ENCODE peak calls at places on chromosomes 13 and 19, in nine cellular contexts. One of them, this sample, is unnamed.

GRCh38 chr19:18086590-18087138 is at the start of gene IL12RB1:
- DNase-seq in activated CD4-positive, alpha-beta T cell treated with anti-CD3 and anti-CD28 coated beads for 48 hours: peak; percentile 73
- DNase-seq in GM03348: no peak
- DNase-seq in SJSA1: no peak
- DNase-seq in AML-193: no peak
- DNase-seq in NCI-H1417 treated with DMSO at 0.1 percent for 48 hours: no peak
- DNase-seq in cardiac fibroblast: no peak
- DNase-seq in DMS53: peak; percentile 37
- DNase-seq in Right ventricle myocardium superior: no peak
- DNase-seq in this sample: no peak

GRCh38 chr13:40480012-40480914 is 186.2 kb downstream of the FOXO1 start:
- DNase-seq in AML-193: no peak
- DNase-seq in Right ventricle myocardium superior: no peak
- DNase-seq in activated CD4-positive, alpha-beta T cell treated with anti-CD3 and anti-CD28 coated beads for 48 hours: no peak
- DNase-seq in GM03348: no peak
- DNase-seq in cardiac fibroblast: no peak
- DNase-seq in SJSA1: no peak
- DNase-seq in DMS53: no peak
- DNase-seq in NCI-H1417 treated with DMSO at 0.1 percent for 48 hours: no peak
- DNase-seq in this sample: no peak

GRCh38 chr13:95492044-95492801 is 60.3 kb upstream of the CLDN10 start:
- DNase-seq in DMS53: no peak
- DNase-seq in GM03348: no peak
- DNase-seq in NCI-H1417 treated with DMSO at 0.1 percent for 48 hours: no peak
- DNase-seq in cardiac fibroblast: no peak
- DNase-seq in AML-193: no peak
- DNase-seq in activated CD4-positive, alpha-beta T cell treated with anti-CD3 and anti-CD28 coated beads for 48 hours: no peak
- DNase-seq in SJSA1: no peak
- DNase-seq in Right ventricle myocardium superior: no peak
- DNase-seq in this sample: no peak

GRCh38 chr13:54484166-54484565 is 1455.6 kb downstream of the OLFM4 start:
- DNase-seq in NCI-H1417 treated with DMSO at 0.1 percent for 48 hours: no peak
- DNase-seq in DMS53: no peak
- DNase-seq in cardiac fibroblast: no peak
- DNase-seq in SJSA1: no peak
- DNase-seq in activated CD4-positive, alpha-beta T cell treated with anti-CD3 and anti-CD28 coated beads for 48 hours: no peak
- DNase-seq in AML-193: no peak
- DNase-seq in Right ventricle myocardium superior: no peak
- DNase-seq in GM03348: no peak
- DNase-seq in this sample: no peak

GRCh38 chr13:51280379-51280940 is 58.3 kb downstream of the FAM124A start:
- DNase-seq in SJSA1: no peak
- DNase-seq in Right ventricle myocardium superior: no peak
- DNase-seq in cardiac fibroblast: no peak
- DNase-seq in AML-193: no peak
- DNase-seq in NCI-H1417 treated with DMSO at 0.1 percent for 48 hours: no peak
- DNase-seq in DMS53: no peak
- DNase-seq in activated CD4-positive, alpha-beta T cell treated with anti-CD3 and anti-CD28 coated beads for 48 hours: no peak
- DNase-seq in GM03348: no peak
- DNase-seq in this sample: no peak

GRCh38 chr13:102212729-102213128 is 189.1 kb downstream of the FGF14 start:
- DNase-seq in GM03348: no peak
- DNase-seq in DMS53: no peak
- DNase-seq in AML-193: no peak
- DNase-seq in Right ventricle myocardium superior: no peak
- DNase-seq in cardiac fibroblast: no peak
- DNase-seq in SJSA1: no peak
- DNase-seq in NCI-H1417 treated with DMSO at 0.1 percent for 48 hours: no peak
- DNase-seq in activated CD4-positive, alpha-beta T cell treated with anti-CD3 and anti-CD28 coated beads for 48 hours: no peak
- DNase-seq in this sample: no peak

GRCh38 chr13:73274147-73274546 is 215.3 kb downstream of the KLF5 start:
- DNase-seq in Right ventricle myocardium superior: no peak
- DNase-seq in AML-193: no peak
- DNase-seq in activated CD4-positive, alpha-beta T cell treated with anti-CD3 and anti-CD28 coated beads for 48 hours: no peak
- DNase-seq in GM03348: peak; percentile 34
- DNase-seq in cardiac fibroblast: no peak
- DNase-seq in NCI-H1417 treated with DMSO at 0.1 percent for 48 hours: no peak
- DNase-seq in DMS53: no peak
- DNase-seq in SJSA1: no peak
- DNase-seq in this sample: peak; percentile 45

GRCh38 chr19:18879579-18880373 is 16.2 kb downstream of the CERS1 start:
- DNase-seq in DMS53: peak; percentile 74
- DNase-seq in SJSA1: no peak
- DNase-seq in AML-193: no peak
- DNase-seq in activated CD4-positive, alpha-beta T cell treated with anti-CD3 and anti-CD28 coated beads for 48 hours: peak; percentile 64
- DNase-seq in cardiac fibroblast: peak; percentile 16
- DNase-seq in NCI-H1417 treated with DMSO at 0.1 percent for 48 hours: no peak
- DNase-seq in GM03348: peak; percentile 50
- DNase-seq in Right ventricle myocardium superior: no peak
- DNase-seq in this sample: no peak

GRCh38 chr13:113152894-113153809 is 5.3 kb upstream of the PROZ start:
- DNase-seq in DMS53: peak; percentile 54
- DNase-seq in AML-193: peak; percentile 62
- DNase-seq in Right ventricle myocardium superior: peak; percentile 77
- DNase-seq in cardiac fibroblast: peak; percentile 41
- DNase-seq in activated CD4-positive, alpha-beta T cell treated with anti-CD3 and anti-CD28 coated beads for 48 hours: peak; percentile 18
- DNase-seq in NCI-H1417 treated with DMSO at 0.1 percent for 48 hours: no peak
- DNase-seq in SJSA1: no peak
- DNase-seq in GM03348: peak; percentile 57
- DNase-seq in this sample: no peak

GRCh38 chr13:24203726-24204295 is 43.3 kb downstream of the SPATA13 start:
- DNase-seq in AML-193: peak; percentile 63
- DNase-seq in activated CD4-positive, alpha-beta T cell treated with anti-CD3 and anti-CD28 coated beads for 48 hours: no peak
- DNase-seq in DMS53: peak; percentile 52
- DNase-seq in Right ventricle myocardium superior: no peak
- DNase-seq in NCI-H1417 treated with DMSO at 0.1 percent for 48 hours: no peak
- DNase-seq in SJSA1: no peak
- DNase-seq in cardiac fibroblast: no peak
- DNase-seq in GM03348: no peak
- DNase-seq in this sample: no peak

GRCh38 chr13:75180805-75181455 is 301.0 kb downstream of the TBC1D4 start:
- DNase-seq in DMS53: no peak
- DNase-seq in NCI-H1417 treated with DMSO at 0.1 percent for 48 hours: no peak
- DNase-seq in AML-193: no peak
- DNase-seq in GM03348: peak; percentile 32
- DNase-seq in SJSA1: no peak
- DNase-seq in Right ventricle myocardium superior: no peak
- DNase-seq in cardiac fibroblast: peak; percentile 38
- DNase-seq in activated CD4-positive, alpha-beta T cell treated with anti-CD3 and anti-CD28 coated beads for 48 hours: no peak
- DNase-seq in this sample: peak; percentile 28

GRCh38 chr13:19057588-19058340 is 123.9 kb downstream of the TUBA3C start:
- DNase-seq in GM03348: no peak
- DNase-seq in DMS53: no peak
- DNase-seq in NCI-H1417 treated with DMSO at 0.1 percent for 48 hours: no peak
- DNase-seq in Right ventricle myocardium superior: no peak
- DNase-seq in activated CD4-positive, alpha-beta T cell treated with anti-CD3 and anti-CD28 coated beads for 48 hours: no peak
- DNase-seq in SJSA1: no peak
- DNase-seq in AML-193: no peak
- DNase-seq in cardiac fibroblast: no peak
- DNase-seq in this sample: no peak

GRCh38 chr19:6362024-6362344 is 653 bp downstream of the CLPP start:
- DNase-seq in GM03348: peak; percentile 30
- DNase-seq in Right ventricle myocardium superior: no peak
- DNase-seq in cardiac fibroblast: peak; percentile 16
- DNase-seq in SJSA1: no peak
- DNase-seq in DMS53: peak; percentile 41
- DNase-seq in AML-193: no peak
- DNase-seq in activated CD4-positive, alpha-beta T cell treated with anti-CD3 and anti-CD28 coated beads for 48 hours: no peak
- DNase-seq in NCI-H1417 treated with DMSO at 0.1 percent for 48 hours: no peak
- DNase-seq in this sample: no peak

GRCh38 chr19:16091546-16092475 is 15.5 kb downstream of the TPM4 start:
- DNase-seq in GM03348: no peak
- DNase-seq in cardiac fibroblast: no peak
- DNase-seq in SJSA1: no peak
- DNase-seq in NCI-H1417 treated with DMSO at 0.1 percent for 48 hours: no peak
- DNase-seq in DMS53: no peak
- DNase-seq in Right ventricle myocardium superior: no peak
- DNase-seq in AML-193: no peak
- DNase-seq in activated CD4-positive, alpha-beta T cell treated with anti-CD3 and anti-CD28 coated beads for 48 hours: no peak
- DNase-seq in this sample: no peak

GRCh38 chr19:574658-575526 is 2.5 kb downstream of the BSG start:
- DNase-seq in NCI-H1417 treated with DMSO at 0.1 percent for 48 hours: no peak
- DNase-seq in SJSA1: no peak
- DNase-seq in AML-193: peak; percentile 32
- DNase-seq in Right ventricle myocardium superior: peak; percentile 79
- DNase-seq in activated CD4-positive, alpha-beta T cell treated with anti-CD3 and anti-CD28 coated beads for 48 hours: no peak
- DNase-seq in cardiac fibroblast: peak; percentile 65
- DNase-seq in DMS53: no peak
- DNase-seq in GM03348: peak; percentile 47
- DNase-seq in this sample: peak; percentile 54

GRCh38 chr19:17881701-17882100 is 10.0 kb downstream of the SLC5A5 start:
- DNase-seq in Right ventricle myocardium superior: no peak
- DNase-seq in GM03348: no peak
- DNase-seq in SJSA1: no peak
- DNase-seq in AML-193: no peak
- DNase-seq in cardiac fibroblast: no peak
- DNase-seq in activated CD4-positive, alpha-beta T cell treated with anti-CD3 and anti-CD28 coated beads for 48 hours: no peak
- DNase-seq in NCI-H1417 treated with DMSO at 0.1 percent for 48 hours: no peak
- DNase-seq in DMS53: no peak
- DNase-seq in this sample: no peak

GRCh38 chr13:36006347-36006746 is 124.8 kb downstream of the DCLK1 start:
- DNase-seq in cardiac fibroblast: no peak
- DNase-seq in AML-193: no peak
- DNase-seq in NCI-H1417 treated with DMSO at 0.1 percent for 48 hours: no peak
- DNase-seq in activated CD4-positive, alpha-beta T cell treated with anti-CD3 and anti-CD28 coated beads for 48 hours: no peak
- DNase-seq in SJSA1: no peak
- DNase-seq in DMS53: peak; percentile 56
- DNase-seq in Right ventricle myocardium superior: no peak
- DNase-seq in GM03348: no peak
- DNase-seq in this sample: peak; percentile 52

GRCh38 chr19:2495651-2496316 is 19.9 kb downstream of the GADD45B start:
- DNase-seq in cardiac fibroblast: peak; percentile 71
- DNase-seq in NCI-H1417 treated with DMSO at 0.1 percent for 48 hours: no peak
- DNase-seq in activated CD4-positive, alpha-beta T cell treated with anti-CD3 and anti-CD28 coated beads for 48 hours: no peak
- DNase-seq in SJSA1: peak; percentile 66
- DNase-seq in AML-193: no peak
- DNase-seq in GM03348: peak; percentile 54
- DNase-seq in Right ventricle myocardium superior: peak; percentile 65
- DNase-seq in DMS53: no peak
- DNase-seq in this sample: peak; percentile 55

GRCh38 chr19:4609878-4610511 is 29.3 kb upstream of the TNFAIP8L1 start:
- DNase-seq in GM03348: no peak
- DNase-seq in NCI-H1417 treated with DMSO at 0.1 percent for 48 hours: no peak
- DNase-seq in cardiac fibroblast: no peak
- DNase-seq in Right ventricle myocardium superior: peak; percentile 74
- DNase-seq in DMS53: peak; percentile 48
- DNase-seq in activated CD4-positive, alpha-beta T cell treated with anti-CD3 and anti-CD28 coated beads for 48 hours: no peak
- DNase-seq in SJSA1: no peak
- DNase-seq in AML-193: peak; percentile 74
- DNase-seq in this sample: no peak

GRCh38 chr19:19342086-19343015 is 21.7 kb downstream of the MAU2 start:
- DNase-seq in activated CD4-positive, alpha-beta T cell treated with anti-CD3 and anti-CD28 coated beads for 48 hours: peak; percentile 20
- DNase-seq in cardiac fibroblast: peak; percentile 70
- DNase-seq in DMS53: peak; percentile 85
- DNase-seq in AML-193: peak; percentile 31
- DNase-seq in GM03348: peak; percentile 85
- DNase-seq in SJSA1: no peak
- DNase-seq in NCI-H1417 treated with DMSO at 0.1 percent for 48 hours: no peak
- DNase-seq in Right ventricle myocardium superior: peak; percentile 79
- DNase-seq in this sample: peak; percentile 31

GRCh38 chr19:10593820-10594637 is 6.9 kb upstream of the AP1M2 start:
- DNase-seq in DMS53: no peak
- DNase-seq in SJSA1: no peak
- DNase-seq in activated CD4-positive, alpha-beta T cell treated with anti-CD3 and anti-CD28 coated beads for 48 hours: no peak
- DNase-seq in AML-193: no peak
- DNase-seq in Right ventricle myocardium superior: peak; percentile 72
- DNase-seq in NCI-H1417 treated with DMSO at 0.1 percent for 48 hours: no peak
- DNase-seq in cardiac fibroblast: peak; percentile 42
- DNase-seq in GM03348: peak; percentile 43
- DNase-seq in this sample: peak; percentile 29

GRCh38 chr19:14167594-14168138 is 31.3 kb upstream of the ASF1B start:
- DNase-seq in activated CD4-positive, alpha-beta T cell treated with anti-CD3 and anti-CD28 coated beads for 48 hours: peak; percentile 25
- DNase-seq in GM03348: no peak
- DNase-seq in DMS53: no peak
- DNase-seq in cardiac fibroblast: no peak
- DNase-seq in AML-193: no peak
- DNase-seq in Right ventricle myocardium superior: peak; percentile 54
- DNase-seq in SJSA1: no peak
- DNase-seq in NCI-H1417 treated with DMSO at 0.1 percent for 48 hours: no peak
- DNase-seq in this sample: no peak

GRCh38 chr19:46660008-46660517 is 919 bp downstream of the DACT3 start:
- DNase-seq in GM03348: peak; percentile 35
- DNase-seq in NCI-H1417 treated with DMSO at 0.1 percent for 48 hours: no peak
- DNase-seq in SJSA1: no peak
- DNase-seq in Right ventricle myocardium superior: no peak
- DNase-seq in activated CD4-positive, alpha-beta T cell treated with anti-CD3 and anti-CD28 coated beads for 48 hours: no peak
- DNase-seq in DMS53: peak; percentile 42
- DNase-seq in cardiac fibroblast: peak; percentile 41
- DNase-seq in AML-193: no peak
- DNase-seq in this sample: peak; percentile 25

GRCh38 chr19:41511628-41512027 is 64.3 kb upstream of the CEACAM21 start:
- DNase-seq in DMS53: no peak
- DNase-seq in NCI-H1417 treated with DMSO at 0.1 percent for 48 hours: no peak
- DNase-seq in SJSA1: no peak
- DNase-seq in GM03348: no peak
- DNase-seq in cardiac fibroblast: no peak
- DNase-seq in activated CD4-positive, alpha-beta T cell treated with anti-CD3 and anti-CD28 coated beads for 48 hours: no peak
- DNase-seq in AML-193: no peak
- DNase-seq in Right ventricle myocardium superior: no peak
- DNase-seq in this sample: no peak

GRCh38 chr13:77918391-77919261 is at the start of gene EDNRB:
- DNase-seq in DMS53: peak; percentile 41
- DNase-seq in activated CD4-positive, alpha-beta T cell treated with anti-CD3 and anti-CD28 coated beads for 48 hours: peak; percentile 12
- DNase-seq in Right ventricle myocardium superior: peak; percentile 73
- DNase-seq in cardiac fibroblast: peak; percentile 47
- DNase-seq in NCI-H1417 treated with DMSO at 0.1 percent for 48 hours: no peak
- DNase-seq in AML-193: no peak
- DNase-seq in GM03348: peak; percentile 45
- DNase-seq in SJSA1: no peak
- DNase-seq in this sample: peak; percentile 41

GRCh38 chr19:48777720-48778119 is 22.4 kb downstream of the FGF21 start:
- DNase-seq in SJSA1: no peak
- DNase-seq in DMS53: no peak
- DNase-seq in activated CD4-positive, alpha-beta T cell treated with anti-CD3 and anti-CD28 coated beads for 48 hours: no peak
- DNase-seq in Right ventricle myocardium superior: no peak
- DNase-seq in AML-193: no peak
- DNase-seq in NCI-H1417 treated with DMSO at 0.1 percent for 48 hours: no peak
- DNase-seq in cardiac fibroblast: no peak
- DNase-seq in GM03348: no peak
- DNase-seq in this sample: no peak

GRCh38 chr19:46909356-46909755 is 48.6 kb downstream of the ARHGAP35 start:
- DNase-seq in NCI-H1417 treated with DMSO at 0.1 percent for 48 hours: no peak
- DNase-seq in GM03348: no peak
- DNase-seq in Right ventricle myocardium superior: no peak
- DNase-seq in AML-193: no peak
- DNase-seq in cardiac fibroblast: no peak
- DNase-seq in DMS53: no peak
- DNase-seq in SJSA1: no peak
- DNase-seq in activated CD4-positive, alpha-beta T cell treated with anti-CD3 and anti-CD28 coated beads for 48 hours: no peak
- DNase-seq in this sample: no peak

GRCh38 chr19:36121486-36122124 is 6.3 kb downstream of the TBCB start:
- DNase-seq in Right ventricle myocardium superior: no peak
- DNase-seq in NCI-H1417 treated with DMSO at 0.1 percent for 48 hours: no peak
- DNase-seq in cardiac fibroblast: no peak
- DNase-seq in AML-193: no peak
- DNase-seq in DMS53: no peak
- DNase-seq in activated CD4-positive, alpha-beta T cell treated with anti-CD3 and anti-CD28 coated beads for 48 hours: no peak
- DNase-seq in SJSA1: no peak
- DNase-seq in GM03348: no peak
- DNase-seq in this sample: no peak

GRCh38 chr13:89066868-89067466 is 1395.8 kb downstream of the SLITRK5 start:
- DNase-seq in DMS53: peak; percentile 63
- DNase-seq in activated CD4-positive, alpha-beta T cell treated with anti-CD3 and anti-CD28 coated beads for 48 hours: peak; percentile 24
- DNase-seq in AML-193: peak; percentile 74
- DNase-seq in GM03348: no peak
- DNase-seq in Right ventricle myocardium superior: no peak
- DNase-seq in cardiac fibroblast: peak; percentile 43
- DNase-seq in SJSA1: no peak
- DNase-seq in NCI-H1417 treated with DMSO at 0.1 percent for 48 hours: peak; percentile 6
- DNase-seq in this sample: peak; percentile 31

GRCh38 chr19:58037927-58038687 is 4.3 kb downstream of the ZSCAN1 start:
- DNase-seq in activated CD4-positive, alpha-beta T cell treated with anti-CD3 and anti-CD28 coated beads for 48 hours: no peak
- DNase-seq in SJSA1: no peak
- DNase-seq in cardiac fibroblast: no peak
- DNase-seq in GM03348: no peak
- DNase-seq in AML-193: no peak
- DNase-seq in Right ventricle myocardium superior: no peak
- DNase-seq in DMS53: no peak
- DNase-seq in NCI-H1417 treated with DMSO at 0.1 percent for 48 hours: no peak
- DNase-seq in this sample: no peak

GRCh38 chr19:12956446-12957388 is at the start of gene GADD45GIP1:
- DNase-seq in NCI-H1417 treated with DMSO at 0.1 percent for 48 hours: no peak
- DNase-seq in DMS53: peak; percentile 91
- DNase-seq in cardiac fibroblast: peak; percentile 80
- DNase-seq in AML-193: peak; percentile 40
- DNase-seq in SJSA1: peak; percentile 81
- DNase-seq in activated CD4-positive, alpha-beta T cell treated with anti-CD3 and anti-CD28 coated beads for 48 hours: peak; percentile 90
- DNase-seq in Right ventricle myocardium superior: peak; percentile 90
- DNase-seq in GM03348: peak; percentile 91
- DNase-seq in this sample: peak; percentile 73